ENCODE peak calls at places on chromosomes 4 and X, in ten cellular contexts. One of them, this sample, is unnamed.

GRCh38 chr4:30716158-30716557 is 4.0 kb upstream of the PCDH7 start:
- DNase-seq in B cell: no peak
- DNase-seq in choroid plexus epithelial cell: peak; percentile 64
- DNase-seq in LoVo: no peak
- DNase-seq in epithelial cell of esophagus: peak; percentile 38
- DNase-seq in naive thymus-derived CD8-positive, alpha-beta T cell: no peak
- DNase-seq in SW 1271: peak; percentile 1
- DNase-seq in neural crest cell: no peak
- DNase-seq in sigmoid colon: no peak
- DNase-seq in stimulated activated CD4-positive, alpha-beta T cell treated with anti-CD3 and anti-CD28 coated beads, Interleukin-1b, Interleukin-23, amount 100 ng/mL, for 24 hours: no peak
- DNase-seq in this sample: peak; percentile 57

GRCh38 chrX:71909956-71910355 is 689 bp upstream of the NHSL2 start:
- DNase-seq in choroid plexus epithelial cell: peak; percentile 25
- DNase-seq in stimulated activated CD4-positive, alpha-beta T cell treated with anti-CD3 and anti-CD28 coated beads, Interleukin-1b, Interleukin-23, amount 100 ng/mL, for 24 hours: no peak
- DNase-seq in epithelial cell of esophagus: no peak
- DNase-seq in sigmoid colon: peak; percentile 79
- DNase-seq in LoVo: no peak
- DNase-seq in B cell: no peak
- DNase-seq in naive thymus-derived CD8-positive, alpha-beta T cell: no peak
- DNase-seq in SW 1271: no peak
- DNase-seq in neural crest cell: peak; percentile 27
- DNase-seq in this sample: peak; percentile 5

GRCh38 chr4:6224725-6225124 is 24.4 kb upstream of the JAKMIP1 start:
- DNase-seq in stimulated activated CD4-positive, alpha-beta T cell treated with anti-CD3 and anti-CD28 coated beads, Interleukin-1b, Interleukin-23, amount 100 ng/mL, for 24 hours: no peak
- DNase-seq in LoVo: no peak
- DNase-seq in neural crest cell: no peak
- DNase-seq in naive thymus-derived CD8-positive, alpha-beta T cell: no peak
- DNase-seq in B cell: no peak
- DNase-seq in epithelial cell of esophagus: no peak
- DNase-seq in SW 1271: no peak
- DNase-seq in choroid plexus epithelial cell: no peak
- DNase-seq in sigmoid colon: peak; percentile 0
- DNase-seq in this sample: no peak

GRCh38 chr4:100147684-100148083 is 42.6 kb downstream of the DDIT4L start:
- DNase-seq in neural crest cell: no peak
- DNase-seq in epithelial cell of esophagus: no peak
- DNase-seq in naive thymus-derived CD8-positive, alpha-beta T cell: no peak
- DNase-seq in B cell: no peak
- DNase-seq in sigmoid colon: no peak
- DNase-seq in stimulated activated CD4-positive, alpha-beta T cell treated with anti-CD3 and anti-CD28 coated beads, Interleukin-1b, Interleukin-23, amount 100 ng/mL, for 24 hours: no peak
- DNase-seq in SW 1271: no peak
- DNase-seq in LoVo: no peak
- DNase-seq in choroid plexus epithelial cell: no peak
- DNase-seq in this sample: no peak

GRCh38 chr4:79514637-79515320 is 106.8 kb upstream of the GK2 start:
- DNase-seq in neural crest cell: no peak
- DNase-seq in LoVo: no peak
- DNase-seq in choroid plexus epithelial cell: no peak
- DNase-seq in stimulated activated CD4-positive, alpha-beta T cell treated with anti-CD3 and anti-CD28 coated beads, Interleukin-1b, Interleukin-23, amount 100 ng/mL, for 24 hours: no peak
- DNase-seq in B cell: no peak
- DNase-seq in SW 1271: no peak
- DNase-seq in naive thymus-derived CD8-positive, alpha-beta T cell: no peak
- DNase-seq in sigmoid colon: no peak
- DNase-seq in epithelial cell of esophagus: no peak
- DNase-seq in this sample: no peak

GRCh38 chrX:113675278-113675677 is 834.6 kb upstream of the AMOT start:
- DNase-seq in naive thymus-derived CD8-positive, alpha-beta T cell: no peak
- DNase-seq in SW 1271: no peak
- DNase-seq in sigmoid colon: no peak
- DNase-seq in LoVo: no peak
- DNase-seq in neural crest cell: no peak
- DNase-seq in choroid plexus epithelial cell: no peak
- DNase-seq in epithelial cell of esophagus: peak; percentile 9
- DNase-seq in stimulated activated CD4-positive, alpha-beta T cell treated with anti-CD3 and anti-CD28 coated beads, Interleukin-1b, Interleukin-23, amount 100 ng/mL, for 24 hours: no peak
- DNase-seq in B cell: no peak
- DNase-seq in this sample: no peak

GRCh38 chrX:70168238-70169188 is 8.8 kb upstream of the DGAT2L6 start:
- DNase-seq in LoVo: no peak
- DNase-seq in choroid plexus epithelial cell: peak; percentile 62
- DNase-seq in neural crest cell: no peak
- DNase-seq in stimulated activated CD4-positive, alpha-beta T cell treated with anti-CD3 and anti-CD28 coated beads, Interleukin-1b, Interleukin-23, amount 100 ng/mL, for 24 hours: no peak
- DNase-seq in SW 1271: no peak
- DNase-seq in B cell: no peak
- DNase-seq in naive thymus-derived CD8-positive, alpha-beta T cell: no peak
- DNase-seq in sigmoid colon: no peak
- DNase-seq in epithelial cell of esophagus: peak; percentile 38
- DNase-seq in this sample: peak; percentile 33

GRCh38 chr4:179836179-179837075 is 2394.2 kb upstream of the AGA start:
- DNase-seq in epithelial cell of esophagus: no peak
- DNase-seq in LoVo: no peak
- DNase-seq in neural crest cell: no peak
- DNase-seq in choroid plexus epithelial cell: no peak
- DNase-seq in SW 1271: no peak
- DNase-seq in stimulated activated CD4-positive, alpha-beta T cell treated with anti-CD3 and anti-CD28 coated beads, Interleukin-1b, Interleukin-23, amount 100 ng/mL, for 24 hours: no peak
- DNase-seq in sigmoid colon: no peak
- DNase-seq in B cell: no peak
- DNase-seq in naive thymus-derived CD8-positive, alpha-beta T cell: no peak
- DNase-seq in this sample: no peak

GRCh38 chr4:28822163-28822562 is 1898.0 kb upstream of the PCDH7 start:
- DNase-seq in sigmoid colon: no peak
- DNase-seq in epithelial cell of esophagus: peak; percentile 2
- DNase-seq in LoVo: no peak
- DNase-seq in SW 1271: no peak
- DNase-seq in B cell: no peak
- DNase-seq in naive thymus-derived CD8-positive, alpha-beta T cell: no peak
- DNase-seq in neural crest cell: no peak
- DNase-seq in stimulated activated CD4-positive, alpha-beta T cell treated with anti-CD3 and anti-CD28 coated beads, Interleukin-1b, Interleukin-23, amount 100 ng/mL, for 24 hours: no peak
- DNase-seq in choroid plexus epithelial cell: no peak
- DNase-seq in this sample: no peak

GRCh38 chr4:89640620-89641366 is 196.2 kb downstream of the SNCA start:
- DNase-seq in neural crest cell: peak; percentile 58
- DNase-seq in LoVo: no peak
- DNase-seq in stimulated activated CD4-positive, alpha-beta T cell treated with anti-CD3 and anti-CD28 coated beads, Interleukin-1b, Interleukin-23, amount 100 ng/mL, for 24 hours: no peak
- DNase-seq in epithelial cell of esophagus: peak; percentile 64
- DNase-seq in sigmoid colon: no peak
- DNase-seq in naive thymus-derived CD8-positive, alpha-beta T cell: no peak
- DNase-seq in choroid plexus epithelial cell: peak; percentile 74
- DNase-seq in B cell: peak; percentile 2
- DNase-seq in SW 1271: no peak
- DNase-seq in this sample: peak; percentile 70

GRCh38 chr4:145044341-145044740 is 53.7 kb downstream of the ANAPC10 start:
- DNase-seq in stimulated activated CD4-positive, alpha-beta T cell treated with anti-CD3 and anti-CD28 coated beads, Interleukin-1b, Interleukin-23, amount 100 ng/mL, for 24 hours: no peak
- DNase-seq in LoVo: no peak
- DNase-seq in neural crest cell: no peak
- DNase-seq in SW 1271: no peak
- DNase-seq in naive thymus-derived CD8-positive, alpha-beta T cell: no peak
- DNase-seq in sigmoid colon: no peak
- DNase-seq in epithelial cell of esophagus: peak; percentile 9
- DNase-seq in B cell: no peak
- DNase-seq in choroid plexus epithelial cell: peak; percentile 61
- DNase-seq in this sample: no peak

GRCh38 chr4:150971901-150972300 is 43.2 kb downstream of the LRBA start:
- DNase-seq in B cell: no peak
- DNase-seq in LoVo: no peak
- DNase-seq in naive thymus-derived CD8-positive, alpha-beta T cell: no peak
- DNase-seq in choroid plexus epithelial cell: peak; percentile 34
- DNase-seq in SW 1271: no peak
- DNase-seq in neural crest cell: no peak
- DNase-seq in epithelial cell of esophagus: no peak
- DNase-seq in sigmoid colon: no peak
- DNase-seq in stimulated activated CD4-positive, alpha-beta T cell treated with anti-CD3 and anti-CD28 coated beads, Interleukin-1b, Interleukin-23, amount 100 ng/mL, for 24 hours: no peak
- DNase-seq in this sample: no peak

GRCh38 chr4:99117876-99118693 is 26.0 kb downstream of the ADH4 start:
- DNase-seq in stimulated activated CD4-positive, alpha-beta T cell treated with anti-CD3 and anti-CD28 coated beads, Interleukin-1b, Interleukin-23, amount 100 ng/mL, for 24 hours: no peak
- DNase-seq in SW 1271: no peak
- DNase-seq in B cell: peak; percentile 1
- DNase-seq in neural crest cell: no peak
- DNase-seq in naive thymus-derived CD8-positive, alpha-beta T cell: peak; percentile 5
- DNase-seq in LoVo: peak; percentile 37
- DNase-seq in choroid plexus epithelial cell: peak; percentile 49
- DNase-seq in sigmoid colon: no peak
- DNase-seq in epithelial cell of esophagus: peak; percentile 27
- DNase-seq in this sample: peak; percentile 35